ENCODE peak calls at places on chromosome 22, in four cellular contexts. W, H, P and M are unnamed samples.

GRCh38 chr22:46233231-46233630 is 16.9 kb downstream of the CDPF1 start:
- DNase-seq in W (no peak), P (no peak), H (peak; percentile 84), M (peak; percentile 85)

GRCh38 chr22:35140879-35141745 is 75.2 kb downstream of the ISX start:
- DNase-seq in H (peak; percentile 87), P (peak; percentile 82), W (no peak), M (no peak)

GRCh38 chr22:36352775-36353507 is 34.8 kb downstream of the MYH9 start:
- DNase-seq in P (no peak), H (peak; percentile 65), W (no peak), M (no peak)

GRCh38 chr22:23182289-23183106 is 2.2 kb downstream of the BCR start:
- DNase-seq in H (peak; percentile 77), W (peak; percentile 37), P (peak; percentile 42), M (no peak)

GRCh38 chr22:30860176-30861105 is 108.1 kb downstream of the MORC2 start:
- DNase-seq in W (no peak), P (no peak), H (no peak), M (no peak)

GRCh38 chr22:38724926-38725571 is 19.3 kb downstream of the GTPBP1 start:
- DNase-seq in W (no peak), P (no peak), H (peak; percentile 39), M (no peak)

GRCh38 chr22:19410941-19411689 is 20.4 kb downstream of the HIRA start:
- DNase-seq in P (no peak), H (no peak), W (no peak), M (no peak)

GRCh38 chr22:28923826-28924732 is 40.7 kb downstream of the ZNRF3 start:
- DNase-seq in P (peak; percentile 64), W (no peak), H (no peak), M (no peak)

GRCh38 chr22:42401562-42402334 is 30.5 kb downstream of the NFAM1 start:
- DNase-seq in P (no peak), W (no peak), H (no peak), M (no peak)

GRCh38 chr22:39518124-39518786 is 2.1 kb upstream of the ATF4 start:
- DNase-seq in W (no peak), H (no peak), P (no peak), M (no peak)

GRCh38 chr22:46604306-46604690 is 15.9 kb upstream of the GRAMD4 start:
- DNase-seq in P (no peak), W (peak; percentile 54), H (no peak), M (peak; percentile 87)

GRCh38 chr22:27730649-27731433 is 70.7 kb downstream of the MN1 start:
- DNase-seq in P (no peak), H (peak; percentile 42), W (no peak), M (no peak)

GRCh38 chr22:37128555-37129281 is 19.2 kb upstream of the TMPRSS6 start:
- DNase-seq in W (no peak), P (no peak), H (no peak), M (no peak)

GRCh38 chr22:50536231-50536630 is 6.4 kb upstream of the TYMP start:
- DNase-seq in P (no peak), W (no peak), H (no peak), M (no peak)

GRCh38 chr22:42256930-42257329 is 13.5 kb downstream of the TCF20 start:
- DNase-seq in H (no peak), P (no peak), W (no peak), M (no peak)

GRCh38 chr22:22925795-22926358 is 38.3 kb downstream of the IGLL5 start:
- DNase-seq in W (no peak), H (no peak), P (no peak), M (no peak)

GRCh38 chr22:49905465-49905864 is 12.8 kb downstream of the ALG12 start:
- DNase-seq in W (no peak), P (no peak), H (no peak), M (no peak)

GRCh38 chr22:40541300-40541699 is 95.2 kb downstream of the MRTFA start:
- DNase-seq in W (no peak), P (no peak), H (peak; percentile 38), M (no peak)

GRCh38 chr22:23789638-23790037 is 2.9 kb downstream of the SMARCB1 start:
- DNase-seq in P (no peak), W (no peak), H (no peak), M (no peak)

GRCh38 chr22:49944399-49944891 is 16.1 kb upstream of the PIM3 start:
- DNase-seq in H (no peak), P (no peak), W (no peak), M (no peak)

GRCh38 chr22:28904211-28904808 is 20.9 kb downstream of the ZNRF3 start:
- DNase-seq in W (no peak), H (peak; percentile 70), P (no peak), M (peak; percentile 46)

GRCh38 chr22:50564289-50564688 is 1.6 kb upstream of the SYCE3 start:
- DNase-seq in P (peak; percentile 56), H (no peak), W (no peak), M (no peak)

GRCh38 chr22:38262051-38262795 is 10.6 kb downstream of the TMEM184B start:
- DNase-seq in W (peak; percentile 31), P (peak; percentile 74), H (peak; percentile 22), M (no peak)

GRCh38 chr22:48104786-48105185 is 1342.3 kb downstream of the TBC1D22A start:
- DNase-seq in W (no peak), P (no peak), H (no peak), M (no peak)

GRCh38 chr22:46731246-46732040 is 6.6 kb downstream of the CERK start:
- DNase-seq in H (no peak), P (peak; percentile 80), W (no peak), M (no peak)

GRCh38 chr22:44913198-44913983 is 96.4 kb downstream of the PHF21B start:
- DNase-seq in W (no peak), P (no peak), H (no peak), M (no peak)

GRCh38 chr22:29879738-29880137 is 3.2 kb upstream of the MTMR3 start:
- DNase-seq in P (no peak), W (no peak), H (peak; percentile 5), M (no peak)